ENCODE peak calls at places on chromosomes 2 and 18, in eight cellular contexts. T, Q, N, I, B, P, X and S are unnamed samples.

GRCh38 chr2:101850991-101851390 is 140.8 kb upstream of the IL1R2 start:
- DNase-seq in T (no peak), Q (no peak), N (no peak), I (no peak), B (no peak), P (no peak), X (no peak), S (no peak)

GRCh38 chr2:25615395-25615794 is 58.0 kb downstream of the DTNB start:
- DNase-seq in T (no peak), Q (no peak), N (no peak), I (no peak), B (peak), P (no peak), X (no peak), S (no peak)

GRCh38 chr2:116980354-116980753 is 834.1 kb upstream of the DDX18 start:
- DNase-seq in T (no peak), Q (no peak), N (no peak), I (no peak), B (peak), P (no peak), X (no peak), S (no peak)

GRCh38 chr2:212226114-212226513 is 312.5 kb downstream of the ERBB4 start:
- DNase-seq in T (no peak), Q (no peak), N (no peak), I (no peak), B (no peak), P (no peak), X (no peak), S (no peak)

GRCh38 chr2:58633576-58634365 is 392.6 kb upstream of the FANCL start:
- DNase-seq in T (no peak), Q (no peak), N (no peak), I (no peak), B (no peak), P (no peak), X (no peak), S (no peak)

GRCh38 chr2:160432633-160433032 is 61.0 kb downstream of the RBMS1 start:
- DNase-seq in T (no peak), Q (no peak), N (no peak), I (no peak), B (peak), P (no peak), X (no peak), S (peak)

GRCh38 chr18:75116809-75117208 is 92.1 kb downstream of the PTGR3 start:
- DNase-seq in T (no peak), Q (no peak), N (no peak), I (no peak), B (no peak), P (no peak), X (no peak), S (no peak)

GRCh38 chr2:10475811-10476660 is 27.9 kb upstream of the ODC1 start:
- DNase-seq in T (no peak), Q (no peak), N (no peak), I (no peak), B (peak), P (no peak), X (no peak), S (no peak)

GRCh38 chr2:45588158-45588829 is 22.8 kb downstream of the SRBD1 start:
- DNase-seq in T (no peak), Q (no peak), N (no peak), I (no peak), B (no peak), P (no peak), X (peak), S (no peak)

GRCh38 chr2:1802046-1802445 is 57.7 kb upstream of the PXDN start:
- DNase-seq in T (no peak), Q (no peak), N (no peak), I (no peak), B (no peak), P (no peak), X (no peak), S (no peak)

GRCh38 chr18:55031164-55031563 is 71.9 kb upstream of the CCDC68 start:
- DNase-seq in T (no peak), Q (no peak), N (no peak), I (no peak), B (no peak), P (no peak), X (no peak), S (no peak)

GRCh38 chr2:946073-947005 is 4.3 kb upstream of the SNTG2 start:
- DNase-seq in T (no peak), Q (no peak), N (no peak), I (no peak), B (no peak), P (no peak), X (no peak), S (no peak)

GRCh38 chr2:30608643-30609042 is 161.6 kb downstream of the LCLAT1 start:
- DNase-seq in T (no peak), Q (no peak), N (no peak), I (no peak), B (no peak), P (no peak), X (no peak), S (no peak)

GRCh38 chr2:98902209-98903063 is 33.6 kb downstream of the CRACDL start:
- DNase-seq in T (no peak), Q (no peak), N (no peak), I (no peak), B (no peak), P (no peak), X (no peak), S (no peak)

GRCh38 chr2:174697267-174697666 is 67.0 kb downstream of the CHRNA1 start:
- DNase-seq in T (peak), Q (peak), N (no peak), I (peak), B (peak), P (peak), X (peak), S (peak)

GRCh38 chr2:142131016-142131714 is at the start of gene LRP1B:
- DNase-seq in T (peak), Q (no peak), N (peak), I (no peak), B (peak), P (no peak), X (peak), S (no peak)

GRCh38 chr18:48621240-48621639 is 82.4 kb downstream of the CTIF start:
- DNase-seq in T (no peak), Q (no peak), N (no peak), I (no peak), B (no peak), P (no peak), X (no peak), S (no peak)

GRCh38 chr2:118047273-118047898 is 33.5 kb upstream of the CCDC93 start:
- DNase-seq in T (no peak), Q (no peak), N (no peak), I (no peak), B (no peak), P (no peak), X (no peak), S (no peak)

GRCh38 chr2:86790828-86791561 is at the start of gene CD8A:
- DNase-seq in T (no peak), Q (peak), N (no peak), I (no peak), B (peak), P (no peak), X (no peak), S (no peak)

GRCh38 chr2:197179744-197180498 is 130.7 kb downstream of the ANKRD44 start:
- DNase-seq in T (no peak), Q (no peak), N (no peak), I (no peak), B (no peak), P (no peak), X (no peak), S (no peak)